ENCODE peak calls at places on chromosome 1, in four cellular contexts. R is T-cell, E is activated T-cell treated with anti-CD3 and anti-CD28 coated beads for 1 hour, V is left ventricle myocardium superior. T is an unnamed sample.

GRCh38 chr1:27634166-27634981 is 611 bp downstream of the FGR start:
- DNase-seq in R (peak), E (peak), V (peak), T (no peak)

GRCh38 chr1:54887665-54888071 is 673 bp upstream of the DHCR24 start:
- DNase-seq in R (no peak), V (no peak), E (no peak), T (no peak)

GRCh38 chr1:168609133-168609715 is 32.8 kb downstream of the XCL1 start:
- DNase-seq in V (peak), E (no peak), R (no peak), T (no peak)

GRCh38 chr1:54199151-54199764 is 572 bp downstream of the CYB5RL start:
- DNase-seq in R (no peak), E (no peak), V (no peak), T (no peak)

GRCh38 chr1:17289756-17290155 is 18.2 kb upstream of the PADI4 start:
- DNase-seq in E (no peak), V (no peak), R (no peak), T (no peak)

GRCh38 chr1:98314591-98314990 is 346.9 kb upstream of the SNX7 start:
- DNase-seq in V (no peak), E (no peak), R (no peak), T (no peak)

GRCh38 chr1:212077028-212077427 is 41.5 kb downstream of the DTL start:
- DNase-seq in R (no peak), V (no peak), E (no peak), T (no peak)

GRCh38 chr1:204084247-204084772 is 11.4 kb downstream of the SOX13 start:
- DNase-seq in R (no peak), E (no peak), V (peak), T (peak)

GRCh38 chr1:26291433-26291832 is 11.5 kb downstream of the SH3BGRL3 start:
- DNase-seq in E (no peak), V (no peak), R (no peak), T (no peak)

T was measured in PC-9.